ENCODE peak calls at places on chromosome X, in seven cellular contexts. One of them, this sample, is unnamed.

GRCh38 chrX:19715711-19716638 is 171.4 kb downstream of the SH3KBP1 start:
- DNase-seq in IMR-90: no peak
- DNase-seq in bronchial epithelial cell: peak
- DNase-seq in left lung: no peak
- DNase-seq in PC-9: no peak
- DNase-seq in thoracic aorta: no peak
- DNase-seq in SK-N-SH: no peak
- DNase-seq in this sample: no peak

GRCh38 chrX:103398321-103398937 is 22.1 kb downstream of the BEX3 start:
- DNase-seq in bronchial epithelial cell: peak
- DNase-seq in SK-N-SH: no peak
- DNase-seq in IMR-90: peak
- DNase-seq in thoracic aorta: no peak
- DNase-seq in PC-9: no peak
- DNase-seq in left lung: no peak
- DNase-seq in this sample: peak

GRCh38 chrX:65406532-65406931 is 128.1 kb downstream of the LAS1L start:
- DNase-seq in thoracic aorta: no peak
- DNase-seq in left lung: peak
- DNase-seq in bronchial epithelial cell: no peak
- DNase-seq in IMR-90: no peak
- DNase-seq in PC-9: no peak
- DNase-seq in SK-N-SH: no peak
- DNase-seq in this sample: no peak

GRCh38 chrX:97563531-97564133 is 679.9 kb downstream of the RPA4 start:
- DNase-seq in thoracic aorta: no peak
- DNase-seq in PC-9: no peak
- DNase-seq in IMR-90: peak
- DNase-seq in SK-N-SH: no peak
- DNase-seq in left lung: no peak
- DNase-seq in bronchial epithelial cell: peak
- DNase-seq in this sample: peak

GRCh38 chrX:47697171-47697570 is 38.2 kb upstream of the UXT start:
- DNase-seq in left lung: no peak
- DNase-seq in PC-9: no peak
- DNase-seq in thoracic aorta: no peak
- DNase-seq in IMR-90: no peak
- DNase-seq in SK-N-SH: no peak
- DNase-seq in bronchial epithelial cell: peak
- DNase-seq in this sample: peak

GRCh38 chrX:153875391-153876111 is 10.4 kb downstream of the L1CAM start:
- DNase-seq in left lung: peak
- DNase-seq in PC-9: no peak
- DNase-seq in thoracic aorta: no peak
- DNase-seq in SK-N-SH: peak
- DNase-seq in bronchial epithelial cell: no peak
- DNase-seq in IMR-90: no peak
- DNase-seq in this sample: peak

GRCh38 chrX:100048156-100048555 is 361.9 kb downstream of the PCDH19 start:
- DNase-seq in bronchial epithelial cell: no peak
- DNase-seq in PC-9: no peak
- DNase-seq in thoracic aorta: no peak
- DNase-seq in left lung: no peak
- DNase-seq in SK-N-SH: no peak
- DNase-seq in IMR-90: no peak
- DNase-seq in this sample: no peak

GRCh38 chrX:1246816-1247215 is 21.8 kb upstream of the CSF2RA start:
- DNase-seq in thoracic aorta: no peak
- DNase-seq in IMR-90: no peak
- DNase-seq in bronchial epithelial cell: no peak
- DNase-seq in left lung: peak
- DNase-seq in PC-9: peak
- DNase-seq in SK-N-SH: peak
- DNase-seq in this sample: peak

GRCh38 chrX:14095702-14096101 is 66.0 kb upstream of the GEMIN8 start:
- DNase-seq in SK-N-SH: peak
- DNase-seq in left lung: no peak
- DNase-seq in IMR-90: peak
- DNase-seq in bronchial epithelial cell: peak
- DNase-seq in PC-9: no peak
- DNase-seq in thoracic aorta: no peak
- DNase-seq in this sample: peak

GRCh38 chrX:275967-276587 is 5.1 kb upstream of the PLCXD1 start:
- DNase-seq in left lung: peak
- DNase-seq in PC-9: peak
- DNase-seq in IMR-90: peak
- DNase-seq in thoracic aorta: peak
- DNase-seq in bronchial epithelial cell: peak
- DNase-seq in SK-N-SH: peak
- DNase-seq in this sample: peak

GRCh38 chrX:39162322-39162721 is 361.1 kb downstream of the MID1IP1 start:
- DNase-seq in left lung: peak
- DNase-seq in bronchial epithelial cell: no peak
- DNase-seq in thoracic aorta: no peak
- DNase-seq in PC-9: no peak
- DNase-seq in SK-N-SH: no peak
- DNase-seq in IMR-90: no peak
- DNase-seq in this sample: no peak

GRCh38 chrX:30060718-30061117 is 154.6 kb upstream of the MAGEB2 start:
- DNase-seq in PC-9: no peak
- DNase-seq in left lung: no peak
- DNase-seq in bronchial epithelial cell: no peak
- DNase-seq in thoracic aorta: no peak
- DNase-seq in SK-N-SH: peak
- DNase-seq in IMR-90: peak
- DNase-seq in this sample: peak

GRCh38 chrX:153775631-153776595 is 4.9 kb upstream of the SRPK3 start:
- DNase-seq in PC-9: no peak
- DNase-seq in left lung: peak
- DNase-seq in bronchial epithelial cell: no peak
- DNase-seq in IMR-90: no peak
- DNase-seq in SK-N-SH: peak
- DNase-seq in thoracic aorta: no peak
- DNase-seq in this sample: no peak

GRCh38 chrX:40878821-40879571 is 143.7 kb upstream of the MED14 start:
- DNase-seq in SK-N-SH: no peak
- DNase-seq in left lung: no peak
- DNase-seq in IMR-90: no peak
- DNase-seq in thoracic aorta: no peak
- DNase-seq in bronchial epithelial cell: no peak
- DNase-seq in PC-9: no peak
- DNase-seq in this sample: no peak

GRCh38 chrX:117327306-117327705 is 789.3 kb downstream of the KLHL13 start:
- DNase-seq in left lung: no peak
- DNase-seq in PC-9: no peak
- DNase-seq in bronchial epithelial cell: no peak
- DNase-seq in SK-N-SH: no peak
- DNase-seq in IMR-90: no peak
- DNase-seq in thoracic aorta: no peak
- DNase-seq in this sample: no peak

GRCh38 chrX:35015627-35016026 is 73.0 kb downstream of the FAM47B start:
- DNase-seq in PC-9: no peak
- DNase-seq in bronchial epithelial cell: no peak
- DNase-seq in thoracic aorta: no peak
- DNase-seq in IMR-90: no peak
- DNase-seq in SK-N-SH: no peak
- DNase-seq in left lung: no peak
- DNase-seq in this sample: no peak

DNA sequence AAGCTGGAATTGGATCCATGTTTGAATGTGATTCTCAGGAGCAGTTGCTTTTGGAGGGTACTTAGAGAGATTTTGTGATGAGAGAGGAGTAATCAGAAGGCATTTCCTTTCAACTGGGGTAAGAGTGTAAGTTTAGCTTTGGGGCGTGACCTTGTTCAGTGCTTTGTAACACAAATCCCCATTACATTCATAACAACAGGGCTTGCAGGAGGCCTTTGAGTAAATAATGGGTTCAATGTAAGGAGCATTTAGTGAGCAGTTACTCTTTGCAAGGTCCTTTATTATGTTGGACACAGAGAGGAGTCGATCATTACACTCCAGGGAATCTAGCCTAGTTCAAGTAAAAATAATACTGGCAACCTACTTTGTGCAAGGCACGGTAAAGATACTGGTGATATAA is 74.0 kb upstream of the AFF2 start:
- DNase-seq in IMR-90: no peak
- DNase-seq in left lung: no peak
- DNase-seq in SK-N-SH: no peak
- DNase-seq in PC-9: no peak
- DNase-seq in thoracic aorta: no peak
- DNase-seq in bronchial epithelial cell: no peak
- DNase-seq in this sample: no peak
- TF ChIP-seq CTCF in IMR-90: no peak
- TF ChIP-seq CTCF in left lung: no peak
- TF ChIP-seq CTCF in SK-N-SH: no peak
- TF ChIP-seq CTCF in PC-9: no peak
- TF ChIP-seq CTCF in thoracic aorta: no peak
- TF ChIP-seq CTCF in bronchial epithelial cell: no peak
- TF ChIP-seq CTCF in this sample: no peak

GRCh38 chrX:115348440-115349225 is 59.1 kb downstream of the LUZP4 start:
- DNase-seq in SK-N-SH: no peak
- DNase-seq in PC-9: no peak
- DNase-seq in IMR-90: no peak
- DNase-seq in left lung: no peak
- DNase-seq in thoracic aorta: no peak
- DNase-seq in bronchial epithelial cell: no peak
- DNase-seq in this sample: no peak

GRCh38 chrX:115341421-115341820 is 51.9 kb downstream of the LUZP4 start:
- DNase-seq in bronchial epithelial cell: no peak
- DNase-seq in thoracic aorta: no peak
- DNase-seq in IMR-90: no peak
- DNase-seq in PC-9: no peak
- DNase-seq in left lung: no peak
- DNase-seq in SK-N-SH: no peak
- DNase-seq in this sample: no peak

GRCh38 chrX:115350696-115351408 is 61.3 kb downstream of the LUZP4 start:
- DNase-seq in left lung: no peak
- DNase-seq in PC-9: no peak
- DNase-seq in SK-N-SH: peak
- DNase-seq in IMR-90: no peak
- DNase-seq in thoracic aorta: no peak
- DNase-seq in bronchial epithelial cell: no peak
- DNase-seq in this sample: no peak

GRCh38 chrX:115344885-115345653 is 55.6 kb downstream of the LUZP4 start:
- DNase-seq in thoracic aorta: peak
- DNase-seq in left lung: peak
- DNase-seq in IMR-90: peak
- DNase-seq in bronchial epithelial cell: peak
- DNase-seq in PC-9: peak
- DNase-seq in SK-N-SH: peak
- DNase-seq in this sample: peak

GRCh38 chrX:115345654-115346014 is 56.1 kb downstream of the LUZP4 start:
- DNase-seq in left lung: no peak
- DNase-seq in PC-9: no peak
- DNase-seq in IMR-90: no peak
- DNase-seq in thoracic aorta: no peak
- DNase-seq in SK-N-SH: no peak
- DNase-seq in bronchial epithelial cell: no peak
- DNase-seq in this sample: no peak
- H3K4me3 ChIP-seq in left lung: no peak
- H3K4me3 ChIP-seq in PC-9: no peak
- H3K4me3 ChIP-seq in IMR-90: no peak
- H3K4me3 ChIP-seq in thoracic aorta: no peak
- H3K4me3 ChIP-seq in SK-N-SH: no peak
- H3K4me3 ChIP-seq in bronchial epithelial cell: no peak
- H3K4me3 ChIP-seq in this sample: no peak

GRCh38 chrX:68647156-68647957 is at the start of gene STARD8:
- DNase-seq in IMR-90: peak
- DNase-seq in bronchial epithelial cell: no peak
- DNase-seq in SK-N-SH: peak
- DNase-seq in thoracic aorta: peak
- DNase-seq in left lung: peak
- DNase-seq in PC-9: no peak
- DNase-seq in this sample: peak
- TF ChIP-seq CTCF in IMR-90: no peak
- TF ChIP-seq CTCF in bronchial epithelial cell: no peak
- TF ChIP-seq CTCF in SK-N-SH: peak
- TF ChIP-seq CTCF in thoracic aorta: peak
- TF ChIP-seq CTCF in left lung: no peak
- TF ChIP-seq CTCF in PC-9: no peak
- TF ChIP-seq CTCF in this sample: peak

GRCh38 chrX:78140206-78140605 is 756 bp upstream of the TAF9B start:
- DNase-seq in left lung: no peak
- DNase-seq in IMR-90: no peak
- DNase-seq in bronchial epithelial cell: no peak
- DNase-seq in SK-N-SH: no peak
- DNase-seq in PC-9: no peak
- DNase-seq in thoracic aorta: no peak
- DNase-seq in this sample: no peak
- H3K4me3 ChIP-seq in left lung: no peak
- H3K4me3 ChIP-seq in IMR-90: no peak
- H3K4me3 ChIP-seq in bronchial epithelial cell: no peak
- H3K4me3 ChIP-seq in SK-N-SH: peak
- H3K4me3 ChIP-seq in PC-9: peak
- H3K4me3 ChIP-seq in thoracic aorta: peak
- H3K4me3 ChIP-seq in this sample: no peak

GRCh38 chrX:136950206-136950605 is 69.7 kb upstream of the RBMX start:
- DNase-seq in bronchial epithelial cell: no peak
- DNase-seq in PC-9: no peak
- DNase-seq in IMR-90: no peak
- DNase-seq in left lung: no peak
- DNase-seq in thoracic aorta: no peak
- DNase-seq in SK-N-SH: no peak
- DNase-seq in this sample: no peak

GRCh38 chrX:136954930-136955329 is 74.4 kb upstream of the RBMX start:
- DNase-seq in thoracic aorta: no peak
- DNase-seq in bronchial epithelial cell: peak
- DNase-seq in SK-N-SH: peak
- DNase-seq in IMR-90: peak
- DNase-seq in left lung: no peak
- DNase-seq in PC-9: no peak
- DNase-seq in this sample: peak

DNA sequence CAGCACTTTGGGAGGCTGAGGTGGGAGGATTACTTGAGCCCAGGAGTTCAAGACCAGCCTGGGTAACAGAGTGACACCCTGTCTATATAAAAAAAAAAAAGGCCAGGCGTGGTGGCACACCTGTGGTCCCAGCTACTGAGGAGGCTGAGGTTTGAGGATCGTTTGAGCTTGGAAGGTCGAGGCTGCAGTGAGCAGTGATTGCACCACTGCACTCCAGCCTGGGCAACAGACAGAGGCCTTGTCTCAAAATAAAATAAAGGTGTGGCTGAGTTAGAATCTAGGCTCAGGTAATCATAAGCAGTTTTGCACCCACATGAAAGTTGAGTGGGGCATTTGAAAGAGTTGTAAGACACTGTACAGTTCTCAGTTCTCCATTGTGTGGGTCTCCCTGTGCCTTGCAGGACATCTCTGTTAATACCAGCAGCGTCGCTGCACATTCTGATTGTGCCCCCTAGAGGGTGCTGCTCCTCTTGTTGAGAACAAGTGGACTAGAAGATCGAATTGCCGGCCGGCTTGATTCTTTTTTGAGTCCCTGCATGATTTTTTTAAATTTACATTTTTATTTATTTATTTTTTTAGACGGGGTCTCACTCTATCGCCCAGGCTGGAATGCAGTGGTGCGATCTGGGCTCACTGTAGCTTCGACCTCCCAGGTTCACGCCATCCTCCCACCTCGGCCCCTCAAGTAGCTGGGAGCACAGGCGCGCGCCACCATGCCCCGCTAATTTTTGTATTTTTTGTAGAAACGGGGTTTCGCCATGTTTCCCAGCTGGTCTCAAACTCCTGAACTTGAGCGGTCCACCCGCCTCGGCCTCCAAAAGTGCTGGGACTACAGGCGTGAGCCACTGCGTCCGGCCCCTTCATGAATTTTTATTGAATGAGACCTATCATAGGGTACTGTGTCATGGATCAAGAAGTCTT is 73.6 kb upstream of the RBMX start:
- DNase-seq in left lung: no peak
- DNase-seq in SK-N-SH: peak
- DNase-seq in thoracic aorta: no peak
- DNase-seq in bronchial epithelial cell: peak
- DNase-seq in PC-9: peak
- DNase-seq in IMR-90: peak
- DNase-seq in this sample: peak
- TF ChIP-seq CTCF in left lung: peak
- TF ChIP-seq CTCF in SK-N-SH: peak
- TF ChIP-seq CTCF in thoracic aorta: peak
- TF ChIP-seq CTCF in bronchial epithelial cell: peak
- TF ChIP-seq CTCF in PC-9: peak
- TF ChIP-seq CTCF in IMR-90: peak
- TF ChIP-seq CTCF in this sample: peak

This sample was measured in cardiac fibroblast.